ENCODE peak calls at places on chromosomes 2 and 18, in eight cellular contexts. D, X, U, S, H, P, F and R are unnamed samples.

GRCh38 chr2:107025869-107026380 is 140.0 kb upstream of the ST6GAL2 start:
- DNase-seq in D (no peak), X (peak; percentile 99), U (no peak), S (no peak), H (no peak), P (no peak), F (no peak), R (peak; percentile 88)

GRCh38 chr18:45957100-45957499 is 10.0 kb downstream of the EPG5 start:
- DNase-seq in D (no peak), X (no peak), U (no peak), S (no peak), H (no peak), P (no peak), F (no peak), R (no peak)

GRCh38 chr2:30113617-30114293 is 33.1 kb upstream of the YPEL5 start:
- DNase-seq in D (no peak), X (peak; percentile 35), U (peak; percentile 34), S (no peak), H (no peak), P (no peak), F (no peak), R (no peak)

GRCh38 chr18:73168171-73168570 is 300.4 kb upstream of the NETO1 start:
- DNase-seq in D (no peak), X (no peak), U (no peak), S (no peak), H (no peak), P (no peak), F (no peak), R (no peak)

GRCh38 chr2:163405298-163405697 is 330.5 kb downstream of the FIGN start:
- DNase-seq in D (no peak), X (no peak), U (no peak), S (no peak), H (no peak), P (no peak), F (no peak), R (no peak)

GRCh38 chr18:2147866-2148265 is 423.4 kb downstream of the METTL4 start:
- DNase-seq in D (no peak), X (no peak), U (no peak), S (no peak), H (no peak), P (no peak), F (no peak), R (no peak)

GRCh38 chr2:227411320-227411989 is 23.7 kb upstream of the SCYGR1 start:
- DNase-seq in D (no peak), X (peak; percentile 68), U (no peak), S (no peak), H (no peak), P (no peak), F (no peak), R (no peak)

GRCh38 chr2:159613515-159614336 is 2.6 kb downstream of the BAZ2B start:
- DNase-seq in D (no peak), X (peak; percentile 30), U (no peak), S (peak; percentile 27), H (no peak), P (no peak), F (no peak), R (no peak)

GRCh38 chr2:158926478-158926948 is 41.9 kb upstream of the TANC1 start:
- DNase-seq in D (no peak), X (peak; percentile 63), U (no peak), S (no peak), H (no peak), P (peak; percentile 30), F (peak; percentile 34), R (no peak)

GRCh38 chr2:40668435-40668834 is 216.5 kb upstream of the SLC8A1 start:
- DNase-seq in D (peak; percentile 27), X (no peak), U (no peak), S (no peak), H (no peak), P (no peak), F (no peak), R (no peak)

GRCh38 chr2:37180006-37180639 is 8.3 kb downstream of the SULT6B1 start:
- DNase-seq in D (no peak), X (no peak), U (no peak), S (peak; percentile 72), H (no peak), P (no peak), F (no peak), R (no peak)

GRCh38 chr2:202178342-202178958 is 59.9 kb downstream of the SUMO1 start:
- DNase-seq in D (peak; percentile 53), X (peak; percentile 67), U (peak; percentile 68), S (peak; percentile 94), H (peak; percentile 43), P (peak; percentile 58), F (peak; percentile 50), R (peak; percentile 58)

DNA sequence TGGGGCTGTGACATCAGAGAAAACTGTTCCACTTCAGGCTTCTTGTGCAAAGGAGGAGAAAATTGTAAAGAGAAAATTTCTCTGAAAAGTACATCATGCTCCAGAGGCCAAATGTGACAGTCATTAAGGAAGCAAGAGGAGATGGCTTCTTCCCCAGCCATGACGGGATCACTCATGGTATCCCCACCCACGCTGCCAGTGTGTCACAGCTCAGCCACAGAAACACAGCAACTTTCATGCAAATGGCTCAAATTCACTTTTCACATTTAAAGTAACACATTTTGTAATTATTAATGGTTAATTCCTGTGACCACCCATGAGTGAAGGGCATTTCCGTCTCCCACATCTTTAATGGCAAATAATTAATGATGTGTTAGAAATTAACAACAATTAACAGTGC is 385.3 kb upstream of the HNRNPA3 start:
- DNase-seq in D (no peak), X (no peak), U (no peak), S (no peak), H (no peak), P (no peak), F (no peak), R (no peak)
- TF ChIP-seq REST in D (no peak), X (no peak), U (no peak), S (no peak), H (no peak), P (no peak), F (no peak), R (no peak)

DNA sequence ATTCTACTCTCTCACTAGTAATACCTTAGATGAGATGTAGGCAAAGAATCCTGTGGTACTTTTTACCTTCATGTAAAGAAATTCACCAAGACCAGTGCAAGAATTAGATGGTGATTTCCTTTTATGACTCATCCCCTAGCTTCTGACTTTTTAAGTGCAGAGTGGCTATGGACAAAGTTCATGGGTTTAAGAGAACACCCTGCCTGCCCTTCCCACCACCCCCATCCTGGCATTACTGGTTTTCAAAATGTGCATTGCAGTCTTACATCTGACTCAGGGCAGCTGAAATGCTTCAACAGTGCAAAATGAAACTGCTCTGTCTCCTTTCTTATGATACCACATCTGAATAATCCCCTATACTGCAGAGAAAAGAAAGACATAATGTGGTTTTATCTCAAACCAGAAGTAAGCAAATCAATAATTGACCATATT is 22.6 kb downstream of the MAIP1 start:
- DNase-seq in D (no peak), X (peak; percentile 68), U (no peak), S (no peak), H (no peak), P (peak; percentile 39), F (peak; percentile 29), R (no peak)
- TF ChIP-seq REST in D (no peak), X (no peak), U (no peak), S (no peak), H (no peak), P (no peak), F (no peak), R (no peak)

GRCh38 chr18:24567199-24567598 is 106.8 kb downstream of the HRH4 start:
- DNase-seq in D (no peak), X (no peak), U (no peak), S (no peak), H (no peak), P (no peak), F (no peak), R (no peak)
- TF ChIP-seq REST in D (no peak), X (no peak), U (no peak), S (no peak), H (no peak), P (no peak), F (no peak), R (no peak)

GRCh38 chr18:66495844-66496243 is 108.0 kb downstream of the CDH19 start:
- DNase-seq in D (peak; percentile 70), X (peak; percentile 71), U (peak; percentile 26), S (peak; percentile 90), H (no peak), P (peak; percentile 62), F (no peak), R (no peak)

GRCh38 chr18:66497351-66497750 is 106.5 kb downstream of the CDH19 start:
- DNase-seq in D (no peak), X (no peak), U (no peak), S (no peak), H (no peak), P (no peak), F (no peak), R (no peak)
- TF ChIP-seq REST in D (no peak), X (no peak), U (no peak), S (no peak), H (no peak), P (no peak), F (no peak), R (no peak)